ENCODE peak calls at places on chromosomes 7 and 10, in ten cellular contexts. C is cardiac fibroblast; U is left ventricle myocardium inferior; S is esophagus squamous epithelium; W is astrocyte of the spinal cord; X is adipocyte; A is CD8-positive, alpha-beta memory T cell; V is heart left ventricle; M is coronary artery; I is GM12865. K is an unnamed sample.

GRCh38 chr10:34156781-34157425 is 658.2 kb downstream of the PARD3 start:
- DNase-seq in V (no peak), A (no peak), X (peak; percentile 67), S (no peak), I (no peak), C (peak; percentile 63), U (no peak), M (no peak), W (peak; percentile 30), K (peak; percentile 27)

GRCh38 chr7:129914536-129915272 is 38.1 kb downstream of the UBE2H start:
- DNase-seq in M (no peak), S (no peak), W (no peak), V (no peak), C (peak; percentile 35), I (no peak), A (peak; percentile 8), X (no peak), U (no peak), K (no peak)

GRCh38 chr7:94393251-94393758 is 1.4 kb upstream of the COL1A2 start:
- DNase-seq in U (peak; percentile 18), I (no peak), W (no peak), S (no peak), M (no peak), A (no peak), C (peak; percentile 62), X (peak; percentile 72), V (peak; percentile 61), K (no peak)

GRCh38 chr7:155317114-155317434 is 19.4 kb downstream of the INSIG1 start:
- DNase-seq in I (no peak), C (no peak), V (no peak), W (no peak), S (no peak), M (no peak), U (no peak), X (no peak), A (no peak), K (no peak)

GRCh38 chr7:41241641-41242040 is 461.2 kb downstream of the INHBA start:
- DNase-seq in V (no peak), W (no peak), S (no peak), U (no peak), C (no peak), A (no peak), X (no peak), I (no peak), M (no peak), K (no peak)

GRCh38 chr10:122646511-122647382 is 52.9 kb downstream of the C10orf120 start:
- DNase-seq in M (peak; percentile 54), V (no peak), A (no peak), I (no peak), U (no peak), W (no peak), S (no peak), C (no peak), X (no peak), K (no peak)

GRCh38 chr7:115297651-115298050 is 375.8 kb downstream of the MDFIC start:
- DNase-seq in S (no peak), M (no peak), W (peak; percentile 76), C (peak; percentile 72), I (no peak), A (no peak), V (no peak), U (peak; percentile 10), X (peak; percentile 28), K (no peak)

GRCh38 chr10:18140149-18140956 is at the start of gene CACNB2:
- DNase-seq in I (no peak), C (peak; percentile 44), X (peak; percentile 87), M (peak; percentile 86), S (no peak), U (peak; percentile 70), A (no peak), V (peak; percentile 86), W (peak; percentile 15), K (no peak)

GRCh38 chr7:127245582-127245981 is 7.2 kb downstream of the GRM8 start:
- DNase-seq in A (no peak), W (no peak), X (no peak), V (no peak), I (no peak), U (no peak), S (no peak), C (no peak), M (no peak), K (no peak)

GRCh38 chr10:97895915-97896314 is 46.3 kb downstream of the GOLGA7B start:
- DNase-seq in C (no peak), X (no peak), V (no peak), U (no peak), I (no peak), W (no peak), M (no peak), A (no peak), S (no peak), K (no peak)

GRCh38 chr10:133158756-133159610 is 1.0 kb upstream of the KNDC1 start:
- DNase-seq in C (no peak), V (no peak), X (peak; percentile 18), I (no peak), A (no peak), U (no peak), W (no peak), S (no peak), M (peak; percentile 67), K (peak; percentile 50)

GRCh38 chr10:117541405-117541908 is 1.1 kb upstream of the EMX2 start:
- DNase-seq in M (peak; percentile 64), W (no peak), I (no peak), A (no peak), C (peak; percentile 22), X (no peak), V (no peak), U (no peak), S (no peak), K (no peak)
- H3K4me3 ChIP-seq in M (peak overlapping the region; percentile 59), W (no peak overlapping the region), I (no peak overlapping the region), A (no peak overlapping the region), C (peak overlapping the region; percentile 18), X (peak overlapping the region; percentile 96), V (peak overlapping the region; percentile 25), U (peak overlapping the region; percentile 58), S (no peak overlapping the region), K (peak overlapping the region; percentile 48)

DNA sequence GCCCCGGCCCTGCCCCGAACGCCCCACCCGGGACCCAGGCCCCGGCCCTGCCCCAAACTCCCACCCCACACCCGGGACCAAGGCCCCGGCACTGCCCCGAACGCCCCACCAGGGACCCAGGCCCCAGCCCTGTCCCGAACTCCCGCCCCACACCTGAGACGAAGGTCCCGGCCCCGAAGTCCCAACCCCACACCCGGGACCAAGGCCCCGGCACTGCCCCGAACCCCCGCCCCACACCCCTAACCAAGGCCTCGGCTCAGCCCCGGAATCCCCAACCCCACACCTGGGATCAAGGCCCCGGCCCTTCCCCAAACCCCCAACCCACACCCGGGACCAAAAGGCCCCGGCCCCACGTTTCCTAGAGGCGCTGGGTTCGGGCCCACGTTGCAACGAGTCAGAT is 1.1 kb upstream of the LARP4B start:
- DNase-seq in S (no peak), V (no peak), U (no peak), W (no peak), A (no peak), M (no peak), C (no peak), I (no peak), X (no peak), K (peak; percentile 22)
- H3K4me3 ChIP-seq in S (no peak overlapping the region), V (peak overlapping the region; percentile 96), U (peak overlapping the region; percentile 81), W (no peak overlapping the region), A (no peak overlapping the region), M (peak overlapping the region; percentile 95), C (no peak overlapping the region), I (peak overlapping the region; percentile 9), X (no peak overlapping the region), K (peak overlapping the region; percentile 79)

GRCh38 chr7:25753837-25754236 is 398.2 kb upstream of the NFE2L3 start:
- DNase-seq in U (no peak), X (no peak), C (no peak), A (no peak), M (no peak), I (no peak), S (no peak), W (no peak), V (no peak), K (no peak)

GRCh38 chr7:25752169-25752568 is 399.8 kb upstream of the NFE2L3 start:
- DNase-seq in X (no peak), C (no peak), M (no peak), U (no peak), S (no peak), V (no peak), I (no peak), W (no peak), A (no peak), K (no peak)

GRCh38 chr7:25752967-25753791 is 398.8 kb upstream of the NFE2L3 start:
- DNase-seq in M (no peak), S (no peak), V (no peak), A (no peak), U (no peak), I (no peak), W (no peak), X (no peak), C (no peak), K (peak; percentile 38)

GRCh38 chr7:25754333-25754732 is 397.7 kb upstream of the NFE2L3 start:
- DNase-seq in C (no peak), A (no peak), U (no peak), S (no peak), W (no peak), M (no peak), I (no peak), X (no peak), V (no peak), K (no peak)

DNA sequence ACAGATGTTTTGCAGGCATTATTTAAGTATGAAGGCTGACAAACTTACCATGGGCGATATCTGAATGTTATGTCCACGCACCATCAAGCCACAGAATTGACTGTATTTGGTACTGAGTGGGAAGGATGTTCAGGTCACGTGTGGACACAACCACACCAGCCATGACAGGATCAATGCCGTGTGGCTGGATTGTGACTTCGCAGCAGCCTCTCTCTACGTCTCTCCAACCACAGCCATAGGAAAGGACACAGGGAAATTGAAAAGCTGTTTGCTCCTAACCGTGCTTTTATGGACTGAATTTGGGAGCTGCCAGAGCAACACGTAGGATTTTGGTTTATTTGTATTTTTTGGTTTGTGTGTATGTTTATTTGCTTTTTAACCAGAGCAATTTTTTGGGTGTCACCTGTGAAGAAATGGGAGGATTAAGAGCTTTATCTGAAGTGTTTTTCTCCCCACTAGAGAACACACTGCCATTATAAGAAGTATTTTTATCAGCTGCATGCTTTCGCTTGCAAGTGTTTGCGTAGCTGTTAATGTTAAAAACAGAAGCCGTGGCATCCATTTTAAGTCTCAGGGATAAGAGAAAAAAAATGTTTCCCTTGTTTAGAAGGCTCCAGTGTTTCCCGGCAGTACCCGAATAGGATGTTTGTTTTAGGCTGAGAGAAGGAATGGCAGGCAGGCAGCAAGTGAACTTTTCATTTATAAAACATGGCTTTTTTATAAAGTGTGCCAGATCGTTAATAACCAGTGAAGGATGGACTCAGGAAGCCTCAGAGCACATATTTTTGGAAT is 401.1 kb upstream of the NFE2L3 start:
- DNase-seq in C (no peak), X (no peak), I (no peak), W (no peak), S (no peak), A (no peak), M (no peak), V (no peak), U (no peak), K (no peak)
- H3K4me3 ChIP-seq in C (no peak overlapping the region), X (no peak overlapping the region), I (no peak overlapping the region), W (no peak overlapping the region), S (no peak overlapping the region), A (no peak overlapping the region), M (no peak overlapping the region), V (peak overlapping the region; percentile 2), U (peak overlapping the region; percentile 31), K (no peak overlapping the region)

DNA sequence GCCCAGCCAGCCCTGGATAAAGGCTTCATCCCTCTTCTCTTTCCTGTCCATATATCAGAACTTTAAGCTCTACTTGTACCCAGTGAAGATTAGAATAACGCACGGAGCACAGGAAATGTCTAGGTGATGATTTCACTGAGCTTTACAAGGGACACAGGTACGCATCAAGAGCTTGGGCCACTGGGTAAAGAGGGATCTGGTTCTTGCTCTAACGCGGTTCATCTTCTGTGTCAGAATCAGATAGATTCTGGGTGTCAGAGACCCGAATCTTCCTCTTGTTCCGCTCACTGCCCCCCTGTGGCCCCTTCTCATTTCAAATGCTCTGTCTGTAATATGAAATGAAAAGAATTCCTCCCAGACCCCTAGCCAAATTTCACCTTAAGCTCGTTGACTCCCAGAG is 24.7 kb downstream of the IL2RA start:
- DNase-seq in W (no peak), U (no peak), C (no peak), I (no peak), S (no peak), A (no peak), M (no peak), V (no peak), X (no peak), K (no peak)
- H3K4me3 ChIP-seq in W (no peak overlapping the region), U (no peak overlapping the region), C (no peak overlapping the region), I (no peak overlapping the region), S (no peak overlapping the region), A (peak overlapping the region; percentile 15), M (no peak overlapping the region), V (no peak overlapping the region), X (no peak overlapping the region), K (no peak overlapping the region)

K was measured in breast epithelium.